ENCODE peak calls at places on chromosomes 13 and 19, in five cellular contexts. J is hepatocyte, V is uterus, L is caudate nucleus, B is body of pancreas. Y is an unnamed sample.

GRCh38 chr19:9729162-9729561 is 39.4 kb downstream of the ZNF846 start:
- DNase-seq in J (no peak), V (no peak), L (no peak), B (no peak), Y (no peak)

GRCh38 chr19:31214086-31214485 is 135.2 kb downstream of the TSHZ3 start:
- DNase-seq in J (peak; percentile 73), V (peak; percentile 49), L (no peak), B (peak; percentile 40), Y (peak; percentile 76)

GRCh38 chr19:19774354-19775033 is 41.6 kb upstream of the ZNF14 start:
- DNase-seq in J (no peak), V (no peak), L (no peak), B (no peak), Y (no peak)

GRCh38 chr19:9996541-9996940 is 13.8 kb downstream of the COL5A3 start:
- DNase-seq in J (no peak), V (no peak), L (no peak), B (no peak), Y (no peak)

GRCh38 chr19:46860846-46861690 is at the start of gene ARHGAP35:
- DNase-seq in J (peak; percentile 70), V (peak; percentile 30), L (no peak), B (peak; percentile 34), Y (no peak)

GRCh38 chr13:44331912-44332840 is 41.4 kb upstream of the SERP2 start:
- DNase-seq in J (peak; percentile 56), V (peak; percentile 96), L (no peak), B (peak; percentile 43), Y (peak; percentile 95)

GRCh38 chr19:50932018-50932689 is 20.7 kb downstream of the KLK5 start:
- DNase-seq in J (no peak), V (no peak), L (no peak), B (no peak), Y (no peak)

GRCh38 chr19:6138511-6138910 is 3.0 kb downstream of the ACSBG2 start:
- DNase-seq in J (no peak), V (no peak), L (no peak), B (no peak), Y (no peak)

GRCh38 chr13:74556002-74556551 is 421.9 kb upstream of the KLF12 start:
- DNase-seq in J (no peak), V (no peak), L (no peak), B (no peak), Y (no peak)

GRCh38 chr13:80039000-80039399 is 301.9 kb downstream of the SPRY2 start:
- DNase-seq in J (no peak), V (no peak), L (no peak), B (no peak), Y (no peak)

GRCh38 chr13:104357174-104357573 is 1291.0 kb upstream of the SLC10A2 start:
- DNase-seq in J (no peak), V (no peak), L (no peak), B (no peak), Y (no peak)

GRCh38 chr19:29623726-29624488 is 17.8 kb downstream of the POP4 start:
- DNase-seq in J (no peak), V (no peak), L (no peak), B (no peak), Y (no peak)

GRCh38 chr19:18608805-18609716 is 2.5 kb upstream of the CRLF1 start:
- DNase-seq in J (no peak), V (no peak), L (no peak), B (no peak), Y (no peak)

GRCh38 chr19:3692141-3693029 is 7.9 kb downstream of the PIP5K1C start:
- DNase-seq in J (no peak), V (no peak), L (no peak), B (no peak), Y (no peak)

GRCh38 chr19:45302416-45302815 is 20.3 kb downstream of the CKM start:
- DNase-seq in J (no peak), V (no peak), L (no peak), B (no peak), Y (no peak)

GRCh38 chr13:76289558-76289957 is 596.6 kb downstream of the KCTD12 start:
- DNase-seq in J (no peak), V (no peak), L (no peak), B (no peak), Y (no peak)

GRCh38 chr13:73064991-73065390 is 6.2 kb downstream of the KLF5 start:
- DNase-seq in J (no peak), V (no peak), L (no peak), B (no peak), Y (no peak)

GRCh38 chr13:73063166-73063565 is 4.4 kb downstream of the KLF5 start:
- DNase-seq in J (no peak), V (no peak), L (no peak), B (no peak), Y (no peak)

GRCh38 chr13:73061478-73062275 is 2.9 kb downstream of the KLF5 start:
- DNase-seq in J (peak; percentile 49), V (no peak), L (no peak), B (no peak), Y (no peak)

GRCh38 chr13:73060251-73061160 is 1.7 kb downstream of the KLF5 start:
- DNase-seq in J (peak; percentile 55), V (peak; percentile 22), L (no peak), B (peak; percentile 42), Y (no peak)

GRCh38 chr13:73062368-73062767 is 3.6 kb downstream of the KLF5 start:
- DNase-seq in J (no peak), V (no peak), L (no peak), B (no peak), Y (no peak)
- H3K27ac ChIP-seq in J (peak overlapping the region; percentile 92), V (no peak overlapping the region), L (peak overlapping the region; percentile 83), B (no peak overlapping the region), Y (peak overlapping the region; percentile 85)

GRCh38 chr13:24921881-24922280 is 157.9 kb downstream of the RNF17 start:
- DNase-seq in J (no peak), V (no peak), L (no peak), B (no peak), Y (no peak)
- H3K27ac ChIP-seq in J (no peak overlapping the region), V (no peak overlapping the region), L (no peak overlapping the region), B (no peak overlapping the region), Y (peak overlapping the region; percentile 94)

GRCh38 chr19:7521551-7522071 is 813 bp upstream of the MCOLN1 start:
- DNase-seq in J (no peak), V (no peak), L (no peak), B (no peak), Y (no peak)
- H3K27ac ChIP-seq in J (peak overlapping the region; percentile 81), V (peak overlapping the region; percentile 80), L (peak overlapping the region; percentile 90), B (peak overlapping the region; percentile 32), Y (peak overlapping the region; percentile 81)

GRCh38 chr19:41934849-41935374 is 6.7 kb upstream of the ERFL start:
- DNase-seq in J (peak; percentile 82), V (peak; percentile 48), L (no peak), B (peak; percentile 71), Y (peak; percentile 75)

GRCh38 chr19:41935781-41936415 is 7.6 kb upstream of the ERFL start:
- DNase-seq in J (no peak), V (no peak), L (no peak), B (no peak), Y (no peak)

GRCh38 chr19:41936961-41937360 is 8.7 kb upstream of the ERFL start:
- DNase-seq in J (no peak), V (no peak), L (no peak), B (no peak), Y (no peak)

GRCh38 chr19:41937525-41937924 is 9.3 kb upstream of the ERFL start:
- DNase-seq in J (no peak), V (no peak), L (no peak), B (no peak), Y (no peak)

DNA sequence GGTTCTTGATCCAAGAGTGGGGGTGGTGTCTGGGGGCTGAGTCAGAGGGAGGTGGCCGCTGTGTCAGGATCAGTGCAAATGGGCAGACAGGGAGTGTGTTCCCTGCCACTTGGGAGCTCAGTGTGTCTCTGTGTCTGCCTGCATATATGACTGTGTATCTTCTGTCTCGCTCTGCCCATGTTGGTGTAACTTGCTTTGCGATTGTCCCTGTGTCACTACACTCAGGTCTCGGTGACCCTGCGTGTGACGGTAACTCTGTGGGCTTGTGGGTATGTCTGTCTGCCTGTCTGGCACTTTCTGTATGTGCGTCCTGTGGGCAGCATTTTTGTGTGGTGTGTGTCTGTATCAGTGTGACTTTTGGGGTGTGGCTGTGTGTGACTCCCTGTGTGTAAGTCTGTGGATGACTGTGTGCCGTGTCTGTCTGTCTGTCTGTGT is 8.2 kb upstream of the ERFL start:
- DNase-seq in J (no peak), V (no peak), L (no peak), B (no peak), Y (no peak)
- H3K27ac ChIP-seq in J (no peak overlapping the region), V (no peak overlapping the region), L (no peak overlapping the region), B (no peak overlapping the region), Y (no peak overlapping the region)

DNA sequence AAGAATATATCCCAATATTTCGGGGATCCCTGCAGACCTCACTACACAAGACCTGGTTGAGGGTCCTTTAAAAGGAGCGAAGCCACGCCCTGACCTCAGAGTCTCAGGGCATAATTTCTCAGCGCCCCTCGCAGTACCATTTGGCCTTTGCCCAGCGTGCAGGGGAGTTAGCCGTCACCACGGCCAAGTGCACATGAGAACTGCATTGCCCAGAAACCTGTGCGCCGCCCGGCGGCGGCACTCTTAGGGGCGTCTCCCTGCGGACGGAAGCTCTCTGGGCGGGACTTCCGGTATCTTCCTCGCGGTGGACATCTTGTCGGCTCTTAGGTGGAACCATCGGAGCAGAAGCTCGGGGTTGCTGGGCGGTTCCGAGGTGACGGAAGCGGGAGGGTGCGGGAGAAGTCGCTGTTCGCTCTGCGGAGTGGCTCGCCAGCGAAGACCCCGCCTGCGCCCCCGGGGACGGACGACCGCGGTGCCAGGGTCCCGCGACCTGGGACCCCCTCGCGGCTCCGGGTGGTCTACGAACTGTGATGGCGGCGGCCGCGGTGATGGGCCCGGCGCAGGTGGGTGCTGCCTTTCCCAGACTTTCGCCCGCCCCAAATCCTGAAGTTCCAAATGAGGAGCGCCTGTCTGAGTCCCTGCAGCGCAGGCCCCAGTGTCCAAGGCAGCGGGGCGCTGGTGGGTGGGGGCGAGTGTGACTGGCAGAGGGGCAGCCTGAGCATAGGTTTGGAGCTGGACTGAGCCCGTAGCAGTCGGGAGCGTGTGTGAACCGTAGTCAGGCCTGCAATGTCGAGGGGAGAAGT is at the start of gene ZNF134:
- DNase-seq in J (peak; percentile 95), V (peak; percentile 83), L (peak; percentile 75), B (peak; percentile 92), Y (peak; percentile 93)
- H3K27ac ChIP-seq in J (peak within 1 kb of the TSS; percentile 74), V (peak within 1 kb of the TSS; percentile 53), L (peak within 1 kb of the TSS; percentile 24), B (peak within 1 kb of the TSS; percentile 63), Y (peak within 1 kb of the TSS; percentile 83)

GRCh38 chr19:16618248-16618647 is 9.8 kb downstream of the MED26 start:
- DNase-seq in J (no peak), V (no peak), L (no peak), B (no peak), Y (no peak)
- H3K27ac ChIP-seq in J (no peak overlapping the region), V (no peak overlapping the region), L (no peak overlapping the region), B (no peak overlapping the region), Y (no peak overlapping the region)

GRCh38 chr13:34617684-34618083 is 324.4 kb upstream of the NBEA start:
- DNase-seq in J (no peak), V (no peak), L (no peak), B (no peak), Y (no peak)

GRCh38 chr13:34618654-34619053 is 323.4 kb upstream of the NBEA start:
- DNase-seq in J (no peak), V (no peak), L (no peak), B (peak; percentile 17), Y (no peak)

GRCh38 chr13:34623331-34623730 is 318.7 kb upstream of the NBEA start:
- DNase-seq in J (no peak), V (no peak), L (no peak), B (no peak), Y (no peak)

GRCh38 chr13:34620073-34620858 is 321.8 kb upstream of the NBEA start:
- DNase-seq in J (no peak), V (no peak), L (no peak), B (no peak), Y (no peak)
- H3K27ac ChIP-seq in J (no peak overlapping the region), V (no peak overlapping the region), L (no peak overlapping the region), B (no peak overlapping the region), Y (no peak overlapping the region)

Y was measured in sigmoid colon.